ENCODE peak calls at places on chromosomes 12 and 14, in seven cellular contexts. Z is pancreas, Q is RWPE1, X is Caco-2, R is H1, V is fibroblast of mammary gland, E is astrocyte. L is an unnamed sample.

GRCh38 chr12:602700-603068 is 60.6 kb downstream of the NINJ2 start:
- DNase-seq in Z (no peak), Q (no peak), X (peak), R (no peak), V (no peak), E (no peak), L (no peak)

GRCh38 chr12:110765144-110765543 is 22.5 kb upstream of the PPP1CC start:
- DNase-seq in Z (no peak), Q (no peak), X (no peak), R (no peak), V (no peak), E (no peak), L (no peak)

GRCh38 chr14:99201351-99202073 is 70.5 kb downstream of the BCL11B start:
- DNase-seq in Z (no peak), Q (no peak), X (no peak), R (no peak), V (no peak), E (no peak), L (no peak)

GRCh38 chr12:32264995-32265394 is 134.4 kb upstream of the FGD4 start:
- DNase-seq in Z (no peak), Q (no peak), X (no peak), R (no peak), V (peak), E (no peak), L (no peak)

GRCh38 chr14:67487937-67488893 is at the start of gene TMEM229B:
- DNase-seq in Z (no peak), Q (no peak), X (no peak), R (no peak), V (no peak), E (no peak), L (no peak)

GRCh38 chr12:65892905-65893304 is 68.6 kb downstream of the HMGA2 start:
- DNase-seq in Z (no peak), Q (peak), X (no peak), R (no peak), V (peak), E (peak), L (peak)

GRCh38 chr14:95185452-95186392 is 28.4 kb upstream of the DICER1 start:
- DNase-seq in Z (no peak), Q (no peak), X (no peak), R (no peak), V (peak), E (no peak), L (no peak)

GRCh38 chr12:84183576-84183975 is 729.0 kb downstream of the SLC6A15 start:
- DNase-seq in Z (no peak), Q (no peak), X (no peak), R (no peak), V (no peak), E (no peak), L (no peak)

GRCh38 chr12:108914031-108914630 is 34.2 kb downstream of the DAO start:
- DNase-seq in Z (no peak), Q (no peak), X (no peak), R (no peak), V (peak), E (peak), L (no peak)

GRCh38 chr12:8018666-8019581 is 13.6 kb upstream of the FOXJ2 start:
- DNase-seq in Z (no peak), Q (no peak), X (no peak), R (peak), V (no peak), E (no peak), L (no peak)

GRCh38 chr14:22300646-22301045 is 288.4 kb downstream of the DAD1 start:
- DNase-seq in Z (no peak), Q (no peak), X (no peak), R (no peak), V (no peak), E (peak), L (no peak)

GRCh38 chr14:29896354-29896768 is 31.3 kb downstream of the PRKD1 start:
- DNase-seq in Z (no peak), Q (no peak), X (no peak), R (no peak), V (no peak), E (no peak), L (no peak)

GRCh38 chr14:93301821-93302447 is 30.9 kb downstream of the BTBD7 start:
- DNase-seq in Z (no peak), Q (no peak), X (no peak), R (peak), V (no peak), E (peak), L (no peak)

GRCh38 chr14:61454545-61454944 is 133.2 kb downstream of the PRKCH start:
- DNase-seq in Z (peak), Q (no peak), X (no peak), R (no peak), V (no peak), E (no peak), L (no peak)

GRCh38 chr12:6450869-6451347 is 934 bp upstream of the TAPBPL start:
- DNase-seq in Z (no peak), Q (no peak), X (peak), R (no peak), V (no peak), E (no peak), L (peak)

GRCh38 chr12:56768424-56768823 is 5.3 kb downstream of the HSD17B6 start:
- DNase-seq in Z (no peak), Q (no peak), X (no peak), R (no peak), V (no peak), E (no peak), L (no peak)

GRCh38 chr14:92490239-92490959 is 23.2 kb upstream of the RIN3 start:
- DNase-seq in Z (no peak), Q (no peak), X (no peak), R (no peak), V (no peak), E (no peak), L (no peak)

GRCh38 chr14:93788307-93788556 is at the start of gene PRIMA1:
- DNase-seq in Z (no peak), Q (no peak), X (no peak), R (no peak), V (no peak), E (no peak), L (no peak)

GRCh38 chr14:24367506-24368214 is at the start of gene NFATC4:
- DNase-seq in Z (peak), Q (no peak), X (peak), R (no peak), V (peak), E (peak), L (peak)

GRCh38 chr12:85698937-85699336 is 137.3 kb downstream of the RASSF9 start:
- DNase-seq in Z (no peak), Q (no peak), X (no peak), R (no peak), V (no peak), E (no peak), L (no peak)

GRCh38 chr12:105698047-105698446 is 367.6 kb downstream of the C12orf75 start:
- DNase-seq in Z (no peak), Q (no peak), X (no peak), R (no peak), V (no peak), E (no peak), L (no peak)

GRCh38 chr12:121295123-121295745 is 1.3 kb downstream of the CAMKK2 start:
- DNase-seq in Z (no peak), Q (no peak), X (no peak), R (no peak), V (no peak), E (no peak), L (no peak)

GRCh38 chr14:43090380-43090779 is 1416.7 kb downstream of the FSCB start:
- DNase-seq in Z (no peak), Q (no peak), X (no peak), R (no peak), V (no peak), E (no peak), L (no peak)

GRCh38 chr12:15978431-15978950 is 67.4 kb downstream of the DERA start:
- DNase-seq in Z (no peak), Q (peak), X (no peak), R (no peak), V (peak), E (peak), L (peak)

DNA sequence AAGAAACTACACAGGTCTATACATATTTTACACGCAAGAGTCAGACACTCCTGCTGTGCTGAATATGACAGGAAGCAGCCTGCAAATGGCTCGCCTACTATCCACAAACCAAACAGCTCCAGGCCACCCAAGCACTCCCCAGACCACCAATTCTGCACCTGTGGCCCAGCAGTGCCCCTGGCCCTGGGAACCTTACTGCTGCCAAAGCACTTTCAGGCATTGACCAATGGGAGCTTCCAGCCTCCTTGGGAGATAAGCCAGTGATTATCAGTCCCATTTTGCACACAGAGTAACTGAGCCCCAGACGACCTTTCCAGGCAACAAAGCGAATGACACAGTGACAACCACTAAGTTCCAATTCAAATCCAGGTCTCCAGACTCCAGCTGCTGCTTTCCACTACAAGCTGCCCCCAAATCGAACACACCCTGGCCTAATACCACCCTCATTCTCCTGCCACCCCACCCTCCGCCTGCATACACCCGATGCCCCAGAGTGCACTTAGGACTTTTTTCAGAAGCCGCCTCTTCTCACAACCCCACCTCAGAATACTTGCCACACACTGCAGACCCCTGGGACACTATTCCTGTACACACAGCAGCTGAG is 126.2 kb upstream of the PRMT8 start:
- DNase-seq in Z (no peak), Q (no peak), X (no peak), R (no peak), V (no peak), E (no peak), L (no peak)
- TF ChIP-seq CTCF in Z (no peak), Q (no peak), X (no peak), R (no peak), V (no peak), E (no peak), L (no peak)

GRCh38 chr12:114355389-114356088 is 50.4 kb downstream of the TBX5 start:
- DNase-seq in Z (peak), Q (no peak), X (no peak), R (no peak), V (no peak), E (no peak), L (no peak)
- TF ChIP-seq CTCF in Z (no peak), Q (no peak), X (peak), R (peak), V (no peak), E (no peak), L (peak)

DNA sequence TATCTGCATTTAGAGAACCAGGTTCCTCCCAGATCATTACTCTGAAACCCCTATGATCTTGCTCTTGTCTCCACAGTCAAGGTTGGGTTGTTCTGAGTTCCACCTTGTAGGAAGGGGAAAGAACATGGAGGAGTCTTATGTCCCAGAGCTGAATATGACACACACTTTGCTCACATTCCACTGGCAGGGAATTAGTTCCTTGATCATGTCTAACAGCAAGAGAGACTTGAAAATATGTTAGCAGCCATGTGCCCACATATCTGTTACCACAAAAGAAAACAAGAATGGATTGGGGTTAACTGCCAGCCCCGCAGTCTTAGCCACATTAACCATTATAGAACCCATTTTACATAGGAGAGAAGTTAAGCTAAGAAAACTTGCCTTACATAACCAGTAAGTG is 71.1 kb upstream of the MDM1 start:
- DNase-seq in Z (no peak), Q (no peak), X (no peak), R (no peak), V (no peak), E (no peak), L (no peak)
- TF ChIP-seq CTCF in Z (no peak), Q (no peak), X (no peak), R (no peak), V (no peak), E (no peak), L (no peak)

GRCh38 chr12:132243596-132244289 is 85.6 kb downstream of the GALNT9 start:
- DNase-seq in Z (no peak), Q (no peak), X (no peak), R (no peak), V (no peak), E (no peak), L (no peak)
- TF ChIP-seq CTCF in Z (no peak), Q (no peak), X (no peak), R (peak), V (no peak), E (no peak), L (no peak)

DNA sequence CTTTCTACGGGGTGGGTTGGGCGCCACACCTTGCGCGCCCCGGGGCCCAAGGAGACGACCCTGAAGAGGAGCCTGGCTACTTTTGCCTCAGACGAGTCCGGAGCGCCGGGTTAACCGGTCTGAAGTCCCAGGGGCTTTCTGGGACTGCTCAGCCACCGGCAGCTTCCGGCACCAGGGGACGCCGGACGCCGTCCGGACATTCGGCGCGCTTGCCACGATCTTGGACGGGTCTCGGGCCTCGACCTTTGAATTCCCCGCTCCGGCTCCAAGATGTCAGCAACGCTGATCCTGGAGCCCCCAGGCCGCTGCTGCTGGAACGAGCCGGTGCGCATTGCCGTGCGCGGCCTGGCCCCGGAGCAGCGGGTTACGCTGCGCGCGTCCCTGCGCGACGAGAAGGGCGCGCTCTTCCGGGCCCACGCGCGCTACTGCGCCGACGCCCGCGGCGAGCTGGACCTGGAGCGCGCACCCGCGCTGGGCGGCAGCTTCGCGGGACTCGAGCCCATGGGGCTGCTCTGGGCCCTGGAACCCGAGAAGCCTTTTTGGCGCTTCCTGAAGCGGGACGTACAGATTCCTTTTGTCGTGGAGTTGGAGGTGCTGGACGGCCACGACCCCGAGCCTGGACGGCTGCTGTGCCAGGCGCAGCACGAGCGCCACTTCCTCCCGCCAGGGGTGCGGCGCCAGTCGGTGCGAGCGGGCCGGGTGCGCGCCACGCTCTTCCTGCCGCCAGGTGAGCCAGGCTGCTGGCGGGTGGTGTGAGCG is at the start of gene ACOT4:
- DNase-seq in Z (peak), Q (no peak), X (peak), R (no peak), V (no peak), E (peak), L (no peak)
- TF ChIP-seq CTCF in Z (peak), Q (peak), X (no peak), R (no peak), V (no peak), E (no peak), L (no peak)

GRCh38 chr14:96304956-96305355 is 48.9 kb downstream of the BDKRB1 start:
- DNase-seq in Z (no peak), Q (peak), X (no peak), R (peak), V (no peak), E (no peak), L (no peak)
- TF ChIP-seq CTCF in Z (no peak), Q (no peak), X (no peak), R (peak), V (no peak), E (no peak), L (peak)

DNA sequence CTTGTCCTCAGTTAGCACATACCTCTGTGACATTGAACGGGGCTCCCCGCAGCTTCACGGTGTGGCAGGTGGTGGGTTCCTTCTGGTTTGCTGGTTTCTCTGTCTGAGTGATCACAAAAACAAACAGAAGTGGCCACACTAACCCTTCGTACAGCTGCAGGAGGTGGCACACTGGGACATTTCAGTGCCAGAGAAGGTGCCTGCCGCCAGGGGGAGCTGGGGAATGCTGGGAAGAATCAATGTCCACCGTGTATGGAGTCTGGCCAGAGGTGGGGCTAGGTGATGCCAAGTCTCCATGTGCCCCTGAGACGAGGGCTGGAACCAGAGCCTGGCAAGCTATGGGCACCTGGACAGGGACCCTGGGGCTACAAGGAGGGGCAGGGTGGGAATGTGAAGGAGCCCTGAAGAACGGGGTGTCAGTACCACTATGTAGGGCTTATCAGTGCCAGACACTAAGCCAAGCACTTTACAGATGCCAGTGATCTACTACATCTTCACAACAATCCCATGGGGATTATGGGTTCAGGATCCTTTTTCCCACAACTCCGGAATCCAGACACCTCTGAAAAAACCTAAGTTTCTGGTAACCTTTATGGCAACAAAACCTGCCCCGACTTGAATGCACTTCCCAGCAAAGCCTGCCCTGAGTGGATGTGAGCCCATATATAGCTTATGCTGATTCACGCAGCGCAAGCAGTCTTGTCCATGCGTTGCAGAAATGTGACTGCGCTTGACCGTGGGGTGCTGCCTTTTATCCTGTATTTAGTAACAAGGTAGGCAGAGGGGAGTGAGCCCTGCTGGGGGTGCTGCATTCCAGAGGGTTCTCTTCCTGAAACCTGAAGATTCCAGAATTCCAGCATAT is 10.8 kb downstream of the RBM19 start:
- DNase-seq in Z (no peak), Q (peak), X (peak), R (no peak), V (peak), E (no peak), L (no peak)
- TF ChIP-seq CTCF in Z (no peak), Q (peak), X (peak), R (peak), V (peak), E (peak), L (peak)